ENCODE peak calls at places on chromosome 17, in five cellular contexts. U is choroid plexus epithelial cell, L is GM06990, A is tibial artery, R is fibroblast of lung. C is an unnamed sample.

GRCh38 chr17:63407741-63408330 is 38.3 kb downstream of the CYB561 start:
- DNase-seq in L (no peak), U (no peak), A (no peak), R (no peak), C (no peak)

GRCh38 chr17:42513686-42514085 is 22.4 kb upstream of the NAGLU start:
- DNase-seq in L (no peak), A (no peak), U (no peak), R (no peak), C (no peak)

GRCh38 chr17:48499743-48500434 is 30.9 kb downstream of the HOXB1 start:
- DNase-seq in U (no peak), A (no peak), L (no peak), R (no peak), C (no peak)

GRCh38 chr17:17853811-17854527 is 17.2 kb upstream of the SREBF1 start:
- DNase-seq in L (no peak), R (no peak), A (no peak), U (no peak), C (no peak)

GRCh38 chr17:2191227-2191626 is 112.4 kb downstream of the SMG6 start:
- DNase-seq in U (no peak), R (no peak), L (no peak), A (no peak), C (no peak)

GRCh38 chr17:45129426-45129939 is 2.8 kb downstream of the PLCD3 start:
- DNase-seq in A (no peak), U (no peak), R (no peak), L (no peak), C (no peak)

GRCh38 chr17:29574732-29575510 is 6.4 kb downstream of the TP53I13 start:
- DNase-seq in R (no peak), A (no peak), L (no peak), U (no peak), C (no peak)

GRCh38 chr17:2929881-2930533 is 133.4 kb downstream of the OR1D5 start:
- DNase-seq in L (no peak), R (peak; percentile 38), A (no peak), U (peak; percentile 33), C (peak; percentile 36)

GRCh38 chr17:48131216-48131824 is 23.8 kb downstream of the SNX11 start:
- DNase-seq in R (peak; percentile 79), A (peak; percentile 58), L (no peak), U (peak; percentile 80), C (peak; percentile 80)

GRCh38 chr17:80866050-80866793 is 125.4 kb upstream of the CHMP6 start:
- DNase-seq in R (peak; percentile 67), L (no peak), A (peak; percentile 65), U (peak; percentile 82), C (peak; percentile 70)

GRCh38 chr17:19328441-19329061 is 34.0 kb downstream of the B9D1 start:
- DNase-seq in U (no peak), R (no peak), A (no peak), L (no peak), C (no peak)

GRCh38 chr17:7842950-7843535 is 9.0 kb downstream of the KDM6B start:
- DNase-seq in A (peak; percentile 87), L (no peak), R (peak; percentile 86), U (peak; percentile 79), C (peak; percentile 93)

GRCh38 chr17:9729735-9730420 is 61.5 kb downstream of the DHRS7C start:
- DNase-seq in U (peak; percentile 57), A (no peak), R (no peak), L (no peak), C (peak; percentile 2)

GRCh38 chr17:42529054-42529453 is 7.0 kb upstream of the NAGLU start:
- DNase-seq in R (no peak), U (no peak), A (no peak), L (no peak), C (no peak)

DNA sequence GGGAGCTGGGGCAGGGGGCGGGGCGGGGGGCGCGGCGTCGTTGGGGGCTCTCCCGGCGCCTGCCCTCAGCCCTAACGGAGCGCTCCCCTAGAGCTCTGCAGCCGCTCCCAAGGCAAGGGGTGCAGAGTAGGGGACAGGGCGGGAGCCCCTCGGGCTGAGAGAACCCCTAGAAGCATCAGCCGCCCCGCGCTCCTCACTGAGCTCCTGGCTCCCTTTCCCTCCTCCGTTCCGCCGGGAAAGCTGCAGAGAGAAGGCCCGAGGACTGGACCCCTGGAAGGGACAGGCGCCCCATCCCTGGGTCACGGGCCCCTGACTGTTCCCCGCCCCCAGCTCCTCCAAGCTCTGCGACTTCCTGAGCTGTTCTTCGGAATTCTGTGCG is 232 bp upstream of the PLXDC1 start:
- DNase-seq in R (no peak), L (no peak), U (no peak), A (no peak), C (no peak)
- H3K4me3 ChIP-seq in R (no peak overlapping the region), L (no peak overlapping the region), U (no peak overlapping the region), A (peak overlapping the region; percentile 62), C (no peak overlapping the region)

DNA sequence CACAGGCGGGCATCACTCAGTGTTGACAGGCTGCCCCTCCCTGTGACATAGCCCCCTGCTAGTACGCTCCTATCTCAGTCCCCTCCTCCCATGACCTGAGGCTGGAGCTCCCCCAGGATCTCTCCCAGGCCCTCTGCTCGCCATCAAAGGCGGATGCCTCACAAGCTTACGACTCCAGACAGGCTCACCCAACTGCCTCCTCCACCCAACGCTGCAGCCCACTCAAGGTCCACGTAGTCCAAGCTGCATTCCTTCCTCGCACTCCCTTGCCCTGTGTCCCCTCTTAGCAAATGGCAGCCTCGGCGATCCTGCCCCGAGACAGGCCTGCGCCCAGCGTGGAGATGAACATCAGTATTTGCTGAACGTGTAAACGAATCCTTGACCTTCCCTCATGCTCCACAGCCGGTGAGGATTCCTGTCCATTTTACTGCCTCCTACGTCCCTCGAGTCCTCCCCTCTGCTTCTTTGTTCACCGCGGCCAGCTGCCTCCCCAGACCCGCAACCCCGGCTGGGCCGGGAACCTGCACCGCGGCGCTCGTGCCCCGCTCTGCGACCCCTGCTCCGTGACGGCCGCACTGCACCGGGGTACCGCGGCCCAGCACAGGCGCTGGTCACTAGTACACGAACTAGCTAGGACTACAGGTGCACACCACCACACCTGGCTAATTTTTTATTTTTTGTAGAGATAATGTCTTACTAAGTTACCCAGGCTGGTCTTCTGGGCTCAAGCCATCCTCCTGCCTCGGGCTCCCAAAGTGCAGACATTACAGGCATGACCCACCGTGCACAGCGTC is 838 bp upstream of the TMEM97 start:
- DNase-seq in L (peak; percentile 49), R (no peak), A (no peak), U (no peak), C (no peak)
- TF ChIP-seq CTCF in L (no peak), R (no peak), A (no peak), U (no peak), C (no peak)

GRCh38 chr17:49741009-49741691 is 22.8 kb downstream of the FAM117A start:
- DNase-seq in U (peak; percentile 45), L (peak; percentile 65), A (no peak), R (peak; percentile 15), C (peak; percentile 23)
- H3K4me3 ChIP-seq in U (no peak overlapping the region), L (peak overlapping the region; percentile 21), A (no peak overlapping the region), R (no peak overlapping the region), C (no peak overlapping the region)

GRCh38 chr17:4945176-4945943 is 3.0 kb downstream of the PFN1 start:
- DNase-seq in R (peak; percentile 91), U (peak; percentile 91), A (peak; percentile 86), L (peak; percentile 68), C (peak; percentile 96)
- TF ChIP-seq CTCF in R (no peak), U (no peak), A (no peak), L (no peak), C (no peak)